ENCODE peak calls at places on chromosomes 13 and 19, in seven cellular contexts. J is spleen, N is heart left ventricle, Q is progenitor cell of endocrine pancreas, S is GM10248, Y is RWPE2, G is neural crest cell. Z is an unnamed sample.

GRCh38 chr13:110044521-110045200 is 258.3 kb upstream of the IRS2 start:
- DNase-seq in S (no peak), Q (no peak), N (no peak), G (no peak), Y (no peak), J (no peak), Z (no peak)

GRCh38 chr13:112881656-112882554 is 87.1 kb upstream of the MCF2L start:
- DNase-seq in J (peak), N (no peak), Y (peak), S (no peak), Q (no peak), G (no peak), Z (peak)

GRCh38 chr19:5694167-5694951 is 4.3 kb downstream of the RPL36 start:
- DNase-seq in J (peak), Y (no peak), S (no peak), G (no peak), Q (no peak), N (no peak), Z (no peak)

GRCh38 chr13:23867027-23867491 is 22.1 kb downstream of the MIPEP start:
- DNase-seq in J (no peak), N (no peak), G (no peak), S (no peak), Y (no peak), Q (no peak), Z (no peak)

GRCh38 chr13:21673592-21674270 is 2.9 kb downstream of the FGF9 start:
- DNase-seq in S (peak), G (peak), N (peak), J (peak), Q (peak), Y (no peak), Z (no peak)

GRCh38 chr13:100473493-100474044 is 115.0 kb downstream of the GGACT start:
- DNase-seq in S (no peak), N (no peak), J (no peak), Q (no peak), G (peak), Y (no peak), Z (no peak)

GRCh38 chr19:45962021-45962420 is 11.6 kb downstream of the NOVA2 start:
- DNase-seq in Y (no peak), J (no peak), G (no peak), S (no peak), N (no peak), Q (no peak), Z (no peak)

GRCh38 chr19:50341091-50341564 is 12.0 kb upstream of the KCNC3 start:
- DNase-seq in S (peak), J (no peak), G (no peak), Y (no peak), N (no peak), Q (no peak), Z (no peak)

GRCh38 chr13:25652764-25653163 is 281.0 kb downstream of the ATP8A2 start:
- DNase-seq in S (no peak), N (no peak), Q (no peak), Y (no peak), G (no peak), J (no peak), Z (no peak)

GRCh38 chr19:31512403-31512970 is 163.3 kb upstream of the TSHZ3 start:
- DNase-seq in Y (peak), S (no peak), N (no peak), G (no peak), Q (no peak), J (no peak), Z (no peak)

GRCh38 chr13:51803018-51803417 is 945 bp downstream of the DHRS12 start:
- DNase-seq in Y (no peak), J (no peak), Q (no peak), N (no peak), G (no peak), S (no peak), Z (no peak)

GRCh38 chr13:60990032-60990733 is 425.5 kb downstream of the PCDH20 start:
- DNase-seq in Q (no peak), S (no peak), J (no peak), G (no peak), N (no peak), Y (no peak), Z (no peak)

GRCh38 chr13:113161433-113161832 is 3.0 kb downstream of the PROZ start:
- DNase-seq in J (no peak), Y (no peak), S (no peak), G (no peak), N (no peak), Q (no peak), Z (no peak)

GRCh38 chr13:110565296-110565695 is 3.8 kb upstream of the RAB20 start:
- DNase-seq in J (no peak), S (no peak), Q (no peak), Y (no peak), G (no peak), N (no peak), Z (no peak)

GRCh38 chr19:15476334-15476733 is 3.0 kb downstream of the PGLYRP2 start:
- DNase-seq in Y (no peak), G (no peak), N (no peak), S (peak), Q (no peak), J (no peak), Z (peak)

GRCh38 chr19:41264581-41265375 is 606 bp downstream of the HNRNPUL1 start:
- DNase-seq in N (peak), G (peak), Q (peak), S (peak), J (no peak), Y (no peak), Z (no peak)

GRCh38 chr19:35419046-35419445 is 29.0 kb upstream of the FFAR2 start:
- DNase-seq in G (no peak), Y (no peak), N (no peak), Q (no peak), S (no peak), J (no peak), Z (no peak)

GRCh38 chr13:39483326-39483725 is 119.7 kb downstream of the LHFPL6 start:
- DNase-seq in Y (no peak), Q (no peak), G (no peak), J (no peak), S (no peak), N (no peak), Z (no peak)

GRCh38 chr13:25768726-25769270 is 283.0 kb downstream of the SHISA2 start:
- DNase-seq in Q (no peak), J (no peak), N (no peak), S (no peak), G (no peak), Y (no peak), Z (no peak)

GRCh38 chr13:35531551-35531950 is 55.1 kb upstream of the MAB21L1 start:
- DNase-seq in S (no peak), J (no peak), G (no peak), Q (no peak), Y (no peak), N (no peak), Z (no peak)

GRCh38 chr13:95204231-95204765 is 97.0 kb downstream of the ABCC4 start:
- DNase-seq in Q (no peak), N (no peak), J (no peak), S (no peak), G (no peak), Y (no peak), Z (no peak)

GRCh38 chr13:95100525-95101121 is 200.6 kb downstream of the ABCC4 start:
- DNase-seq in G (peak), J (no peak), N (no peak), S (no peak), Y (no peak), Q (no peak), Z (no peak)

DNA sequence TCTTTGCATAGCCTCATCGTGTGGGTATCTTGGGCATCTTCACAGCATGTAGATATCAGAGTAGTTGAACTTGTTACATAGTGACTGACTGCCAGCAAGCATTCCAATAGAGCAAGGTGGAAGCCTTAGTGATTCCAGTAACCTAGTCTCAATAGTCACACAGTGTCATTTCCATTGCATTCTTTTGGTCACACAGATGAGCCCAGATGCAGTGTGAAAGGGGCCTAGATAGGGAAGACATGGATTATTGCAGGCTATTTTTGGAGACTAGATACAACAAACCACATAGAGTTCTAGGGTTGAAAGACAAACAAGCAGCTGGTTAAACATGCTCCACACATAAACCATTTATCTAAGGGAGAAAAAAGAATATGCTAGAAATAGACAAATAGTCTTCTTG is 553.5 kb downstream of the DCT start:
- DNase-seq in G (no peak), Y (no peak), S (no peak), N (no peak), J (no peak), Q (no peak), Z (no peak)
- TF ChIP-seq CTCF in G (no peak), Y (no peak), S (no peak), N (no peak), J (no peak), Q (no peak), Z (no peak)

DNA sequence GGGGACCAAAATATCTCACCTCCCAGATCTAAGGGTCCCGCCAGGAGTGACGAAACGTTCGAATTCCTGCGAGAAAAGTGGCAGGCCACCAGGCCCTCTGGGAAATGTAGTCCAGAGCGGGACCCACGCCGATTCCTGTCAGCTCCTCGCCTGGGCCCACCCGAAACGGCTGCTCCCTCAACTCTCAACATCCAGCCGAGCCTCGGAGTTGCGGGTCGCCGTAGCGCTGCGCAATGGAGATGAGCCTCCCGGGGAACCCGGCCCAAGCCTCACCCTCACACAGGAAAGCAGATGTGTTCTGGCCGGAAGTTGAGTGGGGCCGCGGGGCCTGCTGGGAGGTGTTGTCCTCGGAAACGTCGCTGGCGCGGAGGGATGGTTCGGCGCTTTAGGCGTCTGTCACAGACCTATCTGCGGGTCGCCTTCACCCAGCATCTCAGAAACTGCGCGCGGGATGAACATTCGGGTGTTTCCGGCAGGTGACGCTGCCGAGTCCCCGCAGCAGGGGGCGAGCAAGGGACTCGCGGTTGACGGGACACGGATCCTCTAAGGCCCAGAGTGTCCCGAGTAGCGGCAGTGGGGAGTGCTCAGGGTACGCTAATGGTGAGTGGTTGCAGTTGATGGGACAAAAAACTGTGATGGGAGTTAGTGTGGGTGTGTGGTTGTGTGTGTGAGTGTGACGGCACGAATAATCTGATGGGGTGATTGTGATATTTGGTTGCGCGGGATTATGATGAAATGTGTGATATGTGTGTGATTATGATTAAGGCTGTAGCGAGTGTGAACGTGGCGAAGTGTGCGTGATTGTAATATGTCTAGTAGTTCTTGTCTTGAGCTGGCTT is at the start of the genes ZNF568 and ZNF829:
- DNase-seq in Y (peak), G (peak), Q (peak), J (peak), S (peak), N (peak), Z (peak)
- TF ChIP-seq CTCF in Y (peak), G (peak), Q (peak), J (peak), S (peak), N (peak), Z (peak)

GRCh38 chr19:37691881-37692504 is 27.6 kb downstream of the ZNF607 start:
- DNase-seq in Q (peak), Y (peak), N (peak), S (peak), G (peak), J (peak), Z (peak)
- TF ChIP-seq CTCF in Q (peak), Y (no peak), N (peak), S (no peak), G (peak), J (no peak), Z (peak)

DNA sequence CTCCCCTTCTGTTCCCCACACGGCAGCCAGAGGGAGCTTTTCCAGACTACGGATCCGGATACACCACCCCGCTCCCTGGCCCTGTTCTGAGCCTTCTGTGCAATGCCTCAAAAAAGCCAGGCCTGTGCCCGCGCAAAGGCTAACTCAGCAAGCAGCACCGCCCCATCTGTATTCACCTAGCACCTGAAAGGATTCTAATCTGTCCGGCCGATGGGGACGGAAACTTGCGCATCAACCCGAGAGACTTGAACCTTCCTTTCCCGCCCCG is 589 bp downstream of the ZBTB45 start:
- DNase-seq in J (no peak), Y (no peak), N (peak), S (peak), G (peak), Q (peak), Z (no peak)
- TF ChIP-seq CTCF in J (no peak), Y (peak), N (peak), S (peak), G (peak), Q (peak), Z (no peak)

DNA sequence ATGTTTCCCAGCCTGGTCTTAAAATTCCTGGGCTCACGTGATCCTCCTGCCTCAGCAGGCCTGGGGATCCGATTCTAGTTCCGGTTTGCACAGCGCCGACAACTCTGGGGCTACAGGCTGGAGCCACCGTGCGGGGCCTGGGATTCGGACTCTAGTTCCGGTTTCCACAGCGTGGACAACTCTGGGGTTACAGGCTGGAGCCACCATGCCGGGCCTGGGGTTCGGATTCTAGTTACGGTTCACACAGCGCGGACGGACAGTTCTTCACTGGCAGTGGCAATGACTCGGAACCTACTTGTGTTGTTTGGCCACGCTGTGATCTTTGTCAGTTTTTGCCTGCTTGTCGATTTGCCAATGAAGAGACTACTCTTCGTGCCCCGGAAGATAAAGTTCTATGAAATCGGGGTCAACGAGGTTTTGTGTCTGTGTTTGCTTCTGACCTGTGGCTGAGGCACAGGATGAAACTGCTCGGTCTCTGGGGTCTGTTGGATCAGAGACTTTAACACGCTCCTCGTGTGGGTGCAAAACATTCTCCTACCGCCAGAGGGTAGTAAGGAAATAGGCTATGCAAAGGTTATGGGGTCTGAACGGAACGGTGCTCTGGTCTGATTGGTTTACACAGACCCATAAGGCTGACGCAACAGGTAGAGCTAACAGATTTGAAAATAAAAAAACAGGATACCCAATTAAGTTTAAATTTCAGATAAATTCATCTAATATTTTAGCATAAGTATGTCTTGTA is 12.1 kb upstream of the ZSCAN1 start:
- DNase-seq in J (peak), Q (no peak), S (no peak), Y (no peak), G (peak), N (peak), Z (peak)
- TF ChIP-seq CTCF in J (peak), Q (peak), S (peak), Y (peak), G (peak), N (peak), Z (peak)

Z was measured in chondrocyte.